ENCODE peak calls at places on chromosomes 5 and 9, in nine cellular contexts. F, W, R, G, A, H, O, Y and J are unnamed samples.
A peak's percentile ranks its signal among the peaks of the same experiment; 100 is the strongest.

GRCh38 chr5:81773574-81773973 is 22.7 kb upstream of the SSBP2 start:
- DNase-seq in F (no peak), W (no peak), R (no peak), G (no peak), A (no peak), H (no peak), O (no peak), Y (no peak), J (no peak)

GRCh38 chr5:76813982-76814562 is 4.8 kb upstream of the F2RL1 start:
- DNase-seq in F (peak; percentile 82), W (no peak), R (no peak), G (no peak), A (no peak), H (no peak), O (no peak), Y (no peak), J (no peak)

GRCh38 chr5:40312205-40312604 is 367.5 kb upstream of the PTGER4 start:
- DNase-seq in F (no peak), W (no peak), R (no peak), G (no peak), A (no peak), H (no peak), O (no peak), Y (no peak), J (no peak)

GRCh38 chr5:179624841-179625271 is 1.4 kb upstream of the HNRNPH1 start:
- DNase-seq in F (no peak), W (no peak), R (no peak), G (no peak), A (no peak), H (no peak), O (peak; percentile 44), Y (peak; percentile 63), J (no peak)

GRCh38 chr5:115815693-115816225 is 700 bp downstream of the CDO1 start:
- DNase-seq in F (no peak), W (no peak), R (peak; percentile 37), G (no peak), A (no peak), H (no peak), O (peak; percentile 11), Y (no peak), J (no peak)

GRCh38 chr5:157603333-157604190 is 28.0 kb upstream of the ADAM19 start:
- DNase-seq in F (peak; percentile 33), W (no peak), R (no peak), G (no peak), A (no peak), H (no peak), O (no peak), Y (no peak), J (no peak)

GRCh38 chr5:113119271-113119924 is 142.8 kb downstream of the DCP2 start:
- DNase-seq in F (no peak), W (no peak), R (peak; percentile 17), G (no peak), A (peak; percentile 33), H (peak; percentile 78), O (no peak), Y (peak; percentile 89), J (no peak)

GRCh38 chr9:81826541-81826906 is 101.7 kb upstream of the SPATA31D4 start:
- DNase-seq in F (no peak), W (no peak), R (peak; percentile 54), G (no peak), A (no peak), H (peak; percentile 62), O (peak; percentile 18), Y (peak; percentile 76), J (no peak)

GRCh38 chr9:131661954-131662621 is 77.8 kb downstream of the RAPGEF1 start:
- DNase-seq in F (no peak), W (no peak), R (no peak), G (no peak), A (no peak), H (no peak), O (no peak), Y (no peak), J (no peak)

GRCh38 chr5:171484460-171484899 is 65.0 kb downstream of the FGF18 start:
- DNase-seq in F (peak; percentile 73), W (no peak), R (peak; percentile 33), G (no peak), A (peak; percentile 25), H (no peak), O (peak; percentile 43), Y (no peak), J (no peak)

GRCh38 chr9:98132158-98132557 is 13.1 kb upstream of the TRIM14 start:
- DNase-seq in F (no peak), W (no peak), R (no peak), G (no peak), A (no peak), H (no peak), O (peak; percentile 31), Y (peak; percentile 57), J (no peak)

GRCh38 chr9:90774682-90775081 is 26.9 kb upstream of the SYK start:
- DNase-seq in F (no peak), W (no peak), R (no peak), G (no peak), A (peak; percentile 55), H (no peak), O (peak; percentile 17), Y (no peak), J (peak; percentile 6)

DNA sequence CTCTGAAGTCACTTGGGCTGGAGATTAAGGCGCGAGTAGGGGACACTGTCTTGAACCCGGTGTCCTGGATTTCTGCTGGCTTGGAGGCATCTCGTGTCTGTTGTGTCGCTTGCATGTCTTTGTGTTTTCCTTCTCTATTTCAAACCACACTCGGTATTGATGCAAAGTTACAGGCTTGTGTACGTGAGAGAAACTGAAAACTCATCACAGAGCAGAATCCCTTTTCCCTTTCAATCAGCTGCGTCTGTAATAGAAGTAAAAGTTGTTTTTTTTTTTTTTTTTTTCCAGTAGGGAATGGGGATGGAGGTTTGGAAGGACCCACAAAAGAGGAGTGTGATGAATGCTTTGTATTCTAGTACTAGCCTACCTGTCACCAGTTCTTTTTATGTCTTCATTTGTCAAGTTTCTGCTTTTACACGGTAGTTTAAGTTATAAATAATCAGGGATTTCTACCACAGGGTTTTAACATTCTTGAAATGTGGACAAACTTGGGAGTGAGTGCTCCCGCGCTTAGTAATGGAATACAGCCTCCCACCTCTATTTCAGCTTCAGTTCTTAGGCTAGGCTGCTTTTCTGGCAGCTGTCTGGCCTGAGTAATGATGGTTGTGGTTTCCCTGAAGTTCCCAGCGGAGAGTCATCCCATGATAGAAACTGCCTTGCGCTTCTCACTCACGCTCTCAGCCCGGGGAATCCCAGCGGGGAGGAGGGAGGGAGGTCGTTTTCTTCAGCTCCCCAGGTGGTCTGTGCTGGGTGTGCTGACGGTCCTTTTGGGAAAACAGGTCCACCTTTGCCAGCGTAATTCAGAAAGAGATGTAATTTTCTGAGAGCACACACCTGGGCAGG is 789 bp downstream of the TJP2 start:
- DNase-seq in F (no peak), W (no peak), R (peak; percentile 57), G (no peak), A (peak; percentile 21), H (peak; percentile 60), O (peak; percentile 25), Y (peak; percentile 68), J (peak; percentile 25)
- TF ChIP-seq POLR2A in F (no peak), W (no peak), R (no peak), G (no peak), A (no peak), H (no peak), O (peak; percentile 24), Y (no peak), J (no peak)

DNA sequence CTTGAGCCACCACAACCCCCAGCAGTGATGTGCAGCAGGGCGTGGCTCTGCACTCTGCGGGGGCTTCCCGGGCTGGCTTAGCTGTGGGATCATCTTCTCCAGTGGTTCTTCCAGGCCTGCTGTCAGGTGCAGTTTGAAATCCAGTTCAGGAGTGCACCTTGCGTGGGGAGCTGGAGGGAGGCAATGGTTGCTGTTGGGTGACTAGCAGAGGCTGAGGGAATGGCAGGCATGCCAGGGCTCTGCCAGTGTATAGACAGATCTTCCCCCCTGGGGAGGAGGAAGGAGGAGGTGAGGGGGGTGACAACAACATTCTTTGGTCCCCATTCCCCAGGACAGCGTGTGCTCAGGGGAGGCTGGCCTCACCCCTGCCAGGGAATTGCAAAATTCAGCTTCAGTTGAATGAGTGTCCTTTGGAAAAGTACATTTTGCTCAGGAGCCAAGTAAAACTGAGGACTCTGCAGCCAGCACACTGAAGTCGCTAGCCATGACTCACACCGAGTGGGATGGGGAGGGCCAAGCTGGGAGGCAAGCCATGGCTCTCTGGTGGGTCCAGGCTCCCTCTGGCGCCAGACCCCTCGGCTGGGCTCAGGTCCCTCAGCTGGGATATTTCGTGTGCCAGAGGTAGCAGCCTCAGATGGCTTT is 35.0 kb downstream of the ERGIC1 start:
- DNase-seq in F (peak; percentile 83), W (peak; percentile 72), R (peak; percentile 78), G (peak; percentile 73), A (peak; percentile 67), H (peak; percentile 79), O (peak; percentile 73), Y (peak; percentile 98), J (peak; percentile 94)
- H3K4me1 ChIP-seq in F (peaks cover 95% of the 10 kb centered on the region), W (peaks cover 93% of the 10 kb centered on the region), R (no peaks in the 10 kb centered on the region), G (peaks cover 3% of the 10 kb centered on the region), A (peaks cover 60% of the 10 kb centered on the region), H (peaks cover 69% of the 10 kb centered on the region), O (peaks cover 87% of the 10 kb centered on the region), Y (peaks cover 88% of the 10 kb centered on the region), J (peaks cover 96% of the 10 kb centered on the region)

DNA sequence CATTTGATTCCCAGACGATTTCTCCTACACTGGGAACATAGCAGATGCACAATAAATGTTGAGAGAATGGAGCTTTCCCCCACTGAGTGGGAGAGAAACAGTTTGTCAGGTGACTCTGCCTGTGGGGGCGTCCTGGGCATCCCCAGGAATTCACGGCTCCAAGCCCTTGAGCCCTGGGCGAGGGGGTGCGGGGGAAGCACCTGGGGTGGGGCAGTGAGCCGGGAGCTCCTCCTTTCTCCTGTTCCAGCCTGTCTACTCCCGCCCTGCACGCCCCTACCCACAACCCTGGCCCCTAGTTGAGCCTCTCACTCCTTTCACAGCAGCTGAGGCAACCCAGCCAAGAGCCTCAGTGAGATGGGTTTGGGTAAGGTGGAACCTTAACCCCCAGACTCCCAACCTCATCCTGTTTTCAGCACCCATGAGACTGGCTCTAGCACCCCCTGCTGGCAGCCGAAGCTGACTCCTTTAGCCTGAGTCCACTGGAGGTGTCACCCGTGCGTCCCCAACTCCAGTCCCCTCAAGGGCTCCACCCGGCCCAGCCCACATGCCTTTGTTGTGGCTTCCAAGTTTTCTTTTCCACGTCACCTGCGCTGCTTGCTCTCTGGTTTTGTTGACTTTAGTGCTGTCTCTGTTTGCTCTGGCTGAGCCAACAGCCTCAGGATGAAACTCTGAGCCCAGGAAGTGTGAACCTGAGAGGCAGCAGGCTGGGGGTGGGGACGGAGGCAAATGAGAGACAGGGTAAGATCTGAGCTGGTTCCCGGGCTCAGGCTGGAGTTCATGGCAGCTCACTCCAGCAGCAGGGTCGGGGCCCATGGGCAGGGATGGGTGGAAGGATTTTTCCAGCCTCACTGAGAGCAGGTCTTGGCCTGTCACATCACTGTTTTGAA is 13.0 kb upstream of the AQP7 start:
- DNase-seq in F (peak; percentile 89), W (peak; percentile 93), R (peak; percentile 76), G (peak; percentile 91), A (peak; percentile 91), H (peak; percentile 65), O (peak; percentile 90), Y (peak; percentile 75), J (peak; percentile 93)
- TF ChIP-seq POLR2A in F (no peak), W (no peak), R (no peak), G (no peak), A (no peak), H (no peak), O (peak; percentile 33), Y (no peak), J (no peak)

DNA sequence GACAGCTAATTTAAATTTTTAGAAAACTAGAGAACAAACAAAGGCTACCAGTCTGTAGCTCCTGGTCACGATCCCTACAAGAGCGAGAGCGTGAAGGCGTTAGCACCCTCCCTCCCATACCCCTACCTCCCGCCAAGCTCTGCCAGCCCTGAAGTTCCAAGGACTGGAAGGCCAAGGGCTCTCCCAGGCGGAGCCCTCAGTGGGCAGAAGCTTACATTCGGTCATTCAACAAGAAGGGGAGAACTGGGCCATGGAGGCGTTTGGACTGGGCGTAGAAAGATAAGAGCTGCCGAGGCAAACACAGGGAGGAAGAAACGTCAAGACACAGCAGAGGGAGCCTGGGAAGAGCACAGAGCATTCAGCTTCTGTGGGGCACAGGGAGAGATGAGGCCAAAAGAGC is 3.0 kb downstream of the MXD3 start:
- DNase-seq in F (no peak), W (no peak), R (no peak), G (no peak), A (no peak), H (no peak), O (peak; percentile 44), Y (no peak), J (no peak)
- H3K4me1 ChIP-seq in F (peaks cover 34% of the 10 kb centered on the region), W (peaks cover 89% of the 10 kb centered on the region), R (no peaks in the 10 kb centered on the region), G (peaks cover 10% of the 10 kb centered on the region), A (peaks cover 39% of the 10 kb centered on the region), H (peaks cover 28% of the 10 kb centered on the region), O (peaks cover 81% of the 10 kb centered on the region), Y (peaks cover 45% of the 10 kb centered on the region), J (peaks cover 32% of the 10 kb centered on the region)